ENCODE peak calls at places on chromosome 10, in six cellular contexts. B is GM12878, T is HepG2, V is H1, G is SK-N-SH, K is K562. Z is an unnamed sample.

GRCh38 chr10:62278461-62278910 is 9.8 kb upstream of the RTKN2 start:
- DNase-seq in V (no peak), T (no peak), K (no peak), B (no peak), G (no peak), Z (no peak)

GRCh38 chr10:117168135-117168674 is 29.1 kb upstream of the KCNK18 start:
- DNase-seq in V (peak; percentile 96), B (no peak), T (no peak), K (peak; percentile 83), G (peak; percentile 96), Z (no peak)

GRCh38 chr10:110806335-110806734 is 65.4 kb upstream of the PDCD4 start:
- DNase-seq in B (no peak), K (no peak), V (no peak), G (no peak), T (no peak), Z (no peak)

GRCh38 chr10:6401562-6402348 is 178.3 kb downstream of the PRKCQ start:
- DNase-seq in K (peak; percentile 81), B (peak; percentile 37), T (peak; percentile 83), V (peak; percentile 57), G (peak; percentile 82), Z (peak; percentile 49)

GRCh38 chr10:51960494-51960895 is 261.1 kb upstream of the CSTF2T start:
- DNase-seq in G (peak; percentile 34), T (peak; percentile 3), V (no peak), B (no peak), K (peak; percentile 16), Z (no peak)

GRCh38 chr10:50367732-50368131 is 116.4 kb upstream of the ASAH2 start:
- DNase-seq in V (no peak), K (peak; percentile 60), G (peak; percentile 33), B (no peak), T (peak; percentile 35), Z (no peak)

GRCh38 chr10:118958984-118959916 is 70.3 kb upstream of the NANOS1 start:
- DNase-seq in B (no peak), V (peak; percentile 19), G (no peak), T (no peak), K (peak; percentile 29), Z (peak; percentile 68)

GRCh38 chr10:58942724-58943123 is 233.7 kb upstream of the PHYHIPL start:
- DNase-seq in T (no peak), K (no peak), B (no peak), G (peak; percentile 55), V (no peak), Z (no peak)

GRCh38 chr10:18681366-18681765 is 22.1 kb downstream of the ARL5B start:
- DNase-seq in T (no peak), K (no peak), V (no peak), G (no peak), B (no peak), Z (no peak)

GRCh38 chr10:18684953-18685352 is 25.7 kb downstream of the ARL5B start:
- DNase-seq in B (no peak), V (no peak), G (no peak), K (no peak), T (no peak), Z (no peak)

GRCh38 chr10:18683427-18683826 is 24.2 kb downstream of the ARL5B start:
- DNase-seq in V (no peak), G (no peak), K (no peak), B (no peak), T (no peak), Z (no peak)

GRCh38 chr10:18684416-18684815 is 25.2 kb downstream of the ARL5B start:
- DNase-seq in V (no peak), T (no peak), G (no peak), B (no peak), K (no peak), Z (no peak)

DNA sequence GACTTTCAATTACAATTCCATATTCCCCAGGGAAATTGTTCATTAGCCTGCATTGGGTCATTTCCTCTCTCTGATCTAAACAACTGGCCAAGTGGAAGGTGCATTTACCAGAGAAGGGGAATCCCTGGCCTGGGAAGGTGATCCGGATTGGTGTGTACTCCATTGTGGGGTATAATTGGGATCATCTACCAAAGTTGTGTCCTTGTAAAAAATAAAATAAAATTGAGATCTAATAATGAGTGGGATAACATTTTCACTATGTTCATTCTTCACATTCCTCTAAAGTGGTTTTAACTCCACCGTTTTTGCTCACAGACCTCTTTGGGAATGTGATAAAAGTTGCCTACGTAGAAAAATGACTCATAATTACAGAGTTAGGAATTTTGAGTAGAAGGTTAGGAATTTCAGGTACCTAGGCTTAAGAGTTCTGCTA is 22.8 kb downstream of the ARL5B start:
- DNase-seq in T (peak; percentile 30), G (no peak), V (no peak), B (no peak), K (no peak), Z (no peak)
- H3K27ac ChIP-seq in T (peak overlapping the region; percentile 14), G (peak overlapping the region; percentile 71), V (no peak overlapping the region), B (no peak overlapping the region), K (no peak overlapping the region), Z (no peak overlapping the region)

GRCh38 chr10:12022580-12023257 is 19.9 kb downstream of the UPF2 start:
- DNase-seq in B (no peak), V (no peak), T (no peak), G (no peak), K (no peak), Z (no peak)

GRCh38 chr10:12031404-12031803 is 11.2 kb downstream of the UPF2 start:
- DNase-seq in T (no peak), V (no peak), B (no peak), K (no peak), G (no peak), Z (no peak)

GRCh38 chr10:12027539-12027938 is 15.1 kb downstream of the UPF2 start:
- DNase-seq in G (no peak), K (no peak), B (no peak), T (no peak), V (no peak), Z (no peak)
- TF ChIP-seq GABPA in G (no peak), K (no peak), B (no peak), T (no peak), V (no peak), Z (no peak)

DNA sequence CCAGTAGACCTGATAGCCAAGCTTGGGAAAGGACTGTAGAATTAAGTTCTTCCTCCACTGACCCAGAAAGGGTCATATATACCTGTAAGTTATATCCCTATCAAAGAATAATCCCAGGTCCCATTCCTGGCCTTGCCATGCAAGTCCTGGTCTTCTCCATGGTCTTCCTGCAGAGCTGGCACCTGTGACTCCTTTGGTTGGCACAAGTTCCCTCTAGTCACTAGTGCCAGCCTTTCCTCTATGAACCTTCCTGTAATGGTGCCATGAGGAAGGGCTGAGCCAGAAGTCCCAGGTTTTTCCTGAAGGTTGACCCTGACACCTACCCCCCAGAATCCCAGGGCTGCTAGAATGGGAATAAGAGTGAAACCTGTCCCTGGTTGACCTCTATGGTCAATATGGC is 54.1 kb upstream of the UNC5B start:
- DNase-seq in V (no peak), T (no peak), B (no peak), G (no peak), K (no peak), Z (no peak)
- H3K4me3 ChIP-seq in V (no peak overlapping the region), T (no peak overlapping the region), B (no peak overlapping the region), G (no peak overlapping the region), K (no peak overlapping the region), Z (no peak overlapping the region)

GRCh38 chr10:24811906-24812305 is 88.2 kb upstream of the ARHGAP21 start:
- DNase-seq in G (no peak), T (peak; percentile 52), B (no peak), V (no peak), K (no peak), Z (no peak)
- H3K27ac ChIP-seq in G (no peak overlapping the region), T (no peak overlapping the region), B (no peak overlapping the region), V (no peak overlapping the region), K (no peak overlapping the region), Z (no peak overlapping the region)

DNA sequence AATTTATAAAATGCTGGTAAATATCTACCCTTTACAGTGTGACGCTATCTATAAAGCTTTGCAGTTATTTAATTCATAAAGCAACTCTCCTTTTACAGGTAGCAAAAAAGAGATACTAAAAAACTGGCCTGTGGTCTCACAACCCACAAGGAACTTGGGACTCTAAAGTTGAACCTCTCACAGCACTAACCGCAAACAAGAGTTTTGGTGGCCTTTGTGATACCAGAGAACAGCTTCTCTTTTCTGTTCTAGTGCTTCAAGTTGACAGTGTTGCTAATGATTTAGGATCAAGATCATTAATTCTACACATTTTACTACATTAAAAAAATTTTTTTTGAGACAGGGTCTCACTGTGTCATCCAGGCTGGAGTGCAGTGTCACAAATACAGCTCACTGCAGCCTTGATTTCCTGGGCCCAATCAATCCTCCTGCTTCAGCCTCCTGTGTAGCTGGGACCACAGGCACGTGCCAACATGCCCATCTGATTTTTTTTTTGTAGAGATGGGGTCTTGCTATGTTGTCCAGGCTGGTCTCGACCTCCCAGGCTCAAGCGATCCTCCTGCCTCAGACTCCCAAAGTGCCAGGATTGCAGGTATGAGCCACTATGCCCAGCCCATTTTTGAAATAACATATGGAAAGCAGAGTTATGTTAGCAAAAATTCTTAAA is 56.0 kb upstream of the ST8SIA6 start:
- DNase-seq in V (no peak), K (no peak), G (no peak), T (no peak), B (peak; percentile 75), Z (no peak)
- TF ChIP-seq GABPA in V (no peak), K (no peak), G (no peak), T (no peak), B (no peak), Z (no peak)

GRCh38 chr10:30999084-30999712 is 32.5 kb downstream of the ZNF438 start:
- DNase-seq in G (no peak), B (no peak), V (no peak), K (no peak), T (no peak), Z (peak; percentile 85)
- H3K4me3 ChIP-seq in G (no peak overlapping the region), B (no peak overlapping the region), V (no peak overlapping the region), K (no peak overlapping the region), T (no peak overlapping the region), Z (peak overlapping the region; percentile 53)

GRCh38 chr10:78777466-78778256 is 291.1 kb upstream of the ZMIZ1 start:
- DNase-seq in T (no peak), G (peak; percentile 64), K (no peak), B (no peak), V (no peak), Z (no peak)
- H3K27ac ChIP-seq in T (no peak overlapping the region), G (no peak overlapping the region), K (no peak overlapping the region), B (no peak overlapping the region), V (no peak overlapping the region), Z (no peak overlapping the region)

GRCh38 chr10:46253076-46254006 is 33.5 kb upstream of the ANTXRL start:
- DNase-seq in B (no peak), K (no peak), T (no peak), G (no peak), V (peak; percentile 43), Z (no peak)

GRCh38 chr10:46254007-46254383 is 32.8 kb upstream of the ANTXRL start:
- DNase-seq in G (no peak), B (no peak), V (no peak), T (no peak), K (no peak), Z (no peak)

GRCh38 chr10:46250481-46250880 is 36.3 kb upstream of the ANTXRL start:
- DNase-seq in T (no peak), V (no peak), G (no peak), K (no peak), B (no peak), Z (no peak)

GRCh38 chr10:46250898-46251856 is 35.6 kb upstream of the ANTXRL start:
- DNase-seq in V (peak; percentile 45), B (no peak), G (no peak), K (no peak), T (no peak), Z (no peak)

GRCh38 chr10:46251857-46252847 is 34.6 kb upstream of the ANTXRL start:
- DNase-seq in K (no peak), V (peak; percentile 44), G (no peak), B (no peak), T (no peak), Z (no peak)
- TF ChIP-seq GABPA in K (no peak), V (no peak), G (no peak), B (no peak), T (no peak), Z (no peak)